ENCODE peak calls at places on chromosomes 11 and 22, in seven cellular contexts. One of them, this sample, is unnamed.

GRCh38 chr11:125797641-125798040 is 9.7 kb downstream of the PATE3 start:
- DNase-seq in T-helper 2 cell: no peak
- DNase-seq in cardiac fibroblast: no peak
- DNase-seq in AG08396: no peak
- DNase-seq in NCI-H524: no peak
- DNase-seq in Daoy: no peak
- DNase-seq in stimulated activated CD4-positive, alpha-beta T cell treated with anti-CD3 and anti-CD28 coated beads, Interleukin-4, amount 100 ng/mL, for 48 hours: no peak
- DNase-seq in this sample: no peak

GRCh38 chr11:62958547-62959071 is 26.2 kb downstream of the SLC22A6 start:
- DNase-seq in AG08396: no peak
- DNase-seq in Daoy: peak; percentile 41
- DNase-seq in stimulated activated CD4-positive, alpha-beta T cell treated with anti-CD3 and anti-CD28 coated beads, Interleukin-4, amount 100 ng/mL, for 48 hours: no peak
- DNase-seq in T-helper 2 cell: no peak
- DNase-seq in NCI-H524: no peak
- DNase-seq in cardiac fibroblast: peak; percentile 17
- DNase-seq in this sample: no peak

GRCh38 chr11:91396243-91397133 is 828.1 kb upstream of the FAT3 start:
- DNase-seq in AG08396: no peak
- DNase-seq in Daoy: peak; percentile 17
- DNase-seq in stimulated activated CD4-positive, alpha-beta T cell treated with anti-CD3 and anti-CD28 coated beads, Interleukin-4, amount 100 ng/mL, for 48 hours: no peak
- DNase-seq in NCI-H524: no peak
- DNase-seq in T-helper 2 cell: no peak
- DNase-seq in cardiac fibroblast: peak; percentile 1
- DNase-seq in this sample: no peak

GRCh38 chr11:9060700-9061111 is 30.7 kb downstream of the SCUBE2 start:
- DNase-seq in Daoy: no peak
- DNase-seq in NCI-H524: peak; percentile 5
- DNase-seq in cardiac fibroblast: peak; percentile 9
- DNase-seq in AG08396: no peak
- DNase-seq in stimulated activated CD4-positive, alpha-beta T cell treated with anti-CD3 and anti-CD28 coated beads, Interleukin-4, amount 100 ng/mL, for 48 hours: peak; percentile 60
- DNase-seq in T-helper 2 cell: peak; percentile 38
- DNase-seq in this sample: no peak

GRCh38 chr11:103112364-103112763 is 3.1 kb downstream of the DYNC2H1 start:
- DNase-seq in stimulated activated CD4-positive, alpha-beta T cell treated with anti-CD3 and anti-CD28 coated beads, Interleukin-4, amount 100 ng/mL, for 48 hours: no peak
- DNase-seq in AG08396: no peak
- DNase-seq in cardiac fibroblast: peak; percentile 5
- DNase-seq in T-helper 2 cell: no peak
- DNase-seq in Daoy: no peak
- DNase-seq in NCI-H524: no peak
- DNase-seq in this sample: no peak

GRCh38 chr11:6201486-6201885 is 2.5 kb downstream of the OR52W1 start:
- DNase-seq in NCI-H524: no peak
- DNase-seq in Daoy: no peak
- DNase-seq in cardiac fibroblast: peak; percentile 13
- DNase-seq in AG08396: no peak
- DNase-seq in T-helper 2 cell: no peak
- DNase-seq in stimulated activated CD4-positive, alpha-beta T cell treated with anti-CD3 and anti-CD28 coated beads, Interleukin-4, amount 100 ng/mL, for 48 hours: no peak
- DNase-seq in this sample: no peak

GRCh38 chr11:129380413-129380812 is 4.8 kb downstream of the BARX2 start:
- DNase-seq in stimulated activated CD4-positive, alpha-beta T cell treated with anti-CD3 and anti-CD28 coated beads, Interleukin-4, amount 100 ng/mL, for 48 hours: no peak
- DNase-seq in T-helper 2 cell: no peak
- DNase-seq in Daoy: no peak
- DNase-seq in cardiac fibroblast: no peak
- DNase-seq in NCI-H524: no peak
- DNase-seq in AG08396: no peak
- DNase-seq in this sample: no peak

GRCh38 chr11:66956689-66957290 is 1.4 kb downstream of the PC start:
- DNase-seq in AG08396: peak; percentile 63
- DNase-seq in cardiac fibroblast: peak; percentile 64
- DNase-seq in Daoy: peak; percentile 64
- DNase-seq in T-helper 2 cell: no peak
- DNase-seq in stimulated activated CD4-positive, alpha-beta T cell treated with anti-CD3 and anti-CD28 coated beads, Interleukin-4, amount 100 ng/mL, for 48 hours: no peak
- DNase-seq in NCI-H524: no peak
- DNase-seq in this sample: peak; percentile 58

GRCh38 chr11:123654566-123655081 is at the start of gene SCN3B:
- DNase-seq in cardiac fibroblast: peak; percentile 56
- DNase-seq in NCI-H524: peak; percentile 79
- DNase-seq in stimulated activated CD4-positive, alpha-beta T cell treated with anti-CD3 and anti-CD28 coated beads, Interleukin-4, amount 100 ng/mL, for 48 hours: peak; percentile 20
- DNase-seq in T-helper 2 cell: no peak
- DNase-seq in Daoy: peak; percentile 85
- DNase-seq in AG08396: peak; percentile 88
- DNase-seq in this sample: peak; percentile 62

GRCh38 chr11:68082478-68082877 is 38.7 kb downstream of the CHKA start:
- DNase-seq in cardiac fibroblast: no peak
- DNase-seq in T-helper 2 cell: no peak
- DNase-seq in stimulated activated CD4-positive, alpha-beta T cell treated with anti-CD3 and anti-CD28 coated beads, Interleukin-4, amount 100 ng/mL, for 48 hours: no peak
- DNase-seq in AG08396: no peak
- DNase-seq in NCI-H524: no peak
- DNase-seq in Daoy: no peak
- DNase-seq in this sample: no peak

GRCh38 chr11:61477734-61478148 is 30.8 kb upstream of the LRRC10B start:
- DNase-seq in AG08396: peak; percentile 70
- DNase-seq in NCI-H524: no peak
- DNase-seq in cardiac fibroblast: peak; percentile 34
- DNase-seq in stimulated activated CD4-positive, alpha-beta T cell treated with anti-CD3 and anti-CD28 coated beads, Interleukin-4, amount 100 ng/mL, for 48 hours: peak; percentile 28
- DNase-seq in T-helper 2 cell: peak; percentile 35
- DNase-seq in Daoy: peak; percentile 33
- DNase-seq in this sample: no peak

GRCh38 chr11:71489311-71490043 is 36.5 kb downstream of the NADSYN1 start:
- DNase-seq in NCI-H524: no peak
- DNase-seq in T-helper 2 cell: peak; percentile 50
- DNase-seq in stimulated activated CD4-positive, alpha-beta T cell treated with anti-CD3 and anti-CD28 coated beads, Interleukin-4, amount 100 ng/mL, for 48 hours: peak; percentile 68
- DNase-seq in Daoy: peak; percentile 89
- DNase-seq in AG08396: no peak
- DNase-seq in cardiac fibroblast: peak; percentile 74
- DNase-seq in this sample: no peak

GRCh38 chr11:12114487-12115033 is 4.2 kb downstream of the MICAL2 start:
- DNase-seq in T-helper 2 cell: no peak
- DNase-seq in stimulated activated CD4-positive, alpha-beta T cell treated with anti-CD3 and anti-CD28 coated beads, Interleukin-4, amount 100 ng/mL, for 48 hours: no peak
- DNase-seq in AG08396: no peak
- DNase-seq in NCI-H524: no peak
- DNase-seq in cardiac fibroblast: peak; percentile 68
- DNase-seq in Daoy: no peak
- DNase-seq in this sample: no peak

GRCh38 chr22:41123151-41123550 is 30.8 kb downstream of the EP300 start:
- DNase-seq in cardiac fibroblast: peak; percentile 36
- DNase-seq in AG08396: no peak
- DNase-seq in NCI-H524: no peak
- DNase-seq in stimulated activated CD4-positive, alpha-beta T cell treated with anti-CD3 and anti-CD28 coated beads, Interleukin-4, amount 100 ng/mL, for 48 hours: no peak
- DNase-seq in Daoy: no peak
- DNase-seq in T-helper 2 cell: no peak
- DNase-seq in this sample: no peak

GRCh38 chr11:7485136-7485853 is at the start of gene OLFML1:
- DNase-seq in cardiac fibroblast: no peak
- DNase-seq in stimulated activated CD4-positive, alpha-beta T cell treated with anti-CD3 and anti-CD28 coated beads, Interleukin-4, amount 100 ng/mL, for 48 hours: no peak
- DNase-seq in T-helper 2 cell: no peak
- DNase-seq in NCI-H524: no peak
- DNase-seq in Daoy: no peak
- DNase-seq in AG08396: peak; percentile 12
- DNase-seq in this sample: no peak

GRCh38 chr11:76443254-76443935 is 1.4 kb upstream of the EMSY start:
- DNase-seq in NCI-H524: no peak
- DNase-seq in AG08396: no peak
- DNase-seq in T-helper 2 cell: no peak
- DNase-seq in cardiac fibroblast: peak; percentile 51
- DNase-seq in Daoy: no peak
- DNase-seq in stimulated activated CD4-positive, alpha-beta T cell treated with anti-CD3 and anti-CD28 coated beads, Interleukin-4, amount 100 ng/mL, for 48 hours: no peak
- DNase-seq in this sample: no peak

GRCh38 chr22:49827853-49828598 is at the start of gene BRD1:
- DNase-seq in AG08396: peak; percentile 88
- DNase-seq in T-helper 2 cell: peak; percentile 37
- DNase-seq in Daoy: peak; percentile 76
- DNase-seq in stimulated activated CD4-positive, alpha-beta T cell treated with anti-CD3 and anti-CD28 coated beads, Interleukin-4, amount 100 ng/mL, for 48 hours: peak; percentile 47
- DNase-seq in NCI-H524: no peak
- DNase-seq in cardiac fibroblast: peak; percentile 53
- DNase-seq in this sample: no peak

GRCh38 chr22:22342697-22343602 is 98.4 kb downstream of the VPREB1 start:
- DNase-seq in NCI-H524: peak; percentile 40
- DNase-seq in AG08396: peak; percentile 29
- DNase-seq in T-helper 2 cell: peak; percentile 59
- DNase-seq in Daoy: peak; percentile 58
- DNase-seq in stimulated activated CD4-positive, alpha-beta T cell treated with anti-CD3 and anti-CD28 coated beads, Interleukin-4, amount 100 ng/mL, for 48 hours: peak; percentile 55
- DNase-seq in cardiac fibroblast: peak; percentile 29
- DNase-seq in this sample: no peak

GRCh38 chr11:57647368-57647767 is 2.3 kb downstream of the YPEL4 start:
- DNase-seq in cardiac fibroblast: peak; percentile 13
- DNase-seq in NCI-H524: no peak
- DNase-seq in T-helper 2 cell: no peak
- DNase-seq in Daoy: peak; percentile 19
- DNase-seq in stimulated activated CD4-positive, alpha-beta T cell treated with anti-CD3 and anti-CD28 coated beads, Interleukin-4, amount 100 ng/mL, for 48 hours: no peak
- DNase-seq in AG08396: no peak
- DNase-seq in this sample: no peak

GRCh38 chr11:75481602-75482309 is 44.0 kb downstream of the GDPD5 start:
- DNase-seq in cardiac fibroblast: no peak
- DNase-seq in stimulated activated CD4-positive, alpha-beta T cell treated with anti-CD3 and anti-CD28 coated beads, Interleukin-4, amount 100 ng/mL, for 48 hours: no peak
- DNase-seq in Daoy: no peak
- DNase-seq in NCI-H524: no peak
- DNase-seq in T-helper 2 cell: no peak
- DNase-seq in AG08396: no peak
- DNase-seq in this sample: no peak

GRCh38 chr11:61505640-61506155 is 2.9 kb upstream of the LRRC10B start:
- DNase-seq in stimulated activated CD4-positive, alpha-beta T cell treated with anti-CD3 and anti-CD28 coated beads, Interleukin-4, amount 100 ng/mL, for 48 hours: no peak
- DNase-seq in cardiac fibroblast: no peak
- DNase-seq in AG08396: no peak
- DNase-seq in Daoy: peak; percentile 65
- DNase-seq in T-helper 2 cell: no peak
- DNase-seq in NCI-H524: no peak
- DNase-seq in this sample: peak; percentile 61

GRCh38 chr11:19239039-19239438 is 1.7 kb downstream of the E2F8 start:
- DNase-seq in cardiac fibroblast: no peak
- DNase-seq in Daoy: no peak
- DNase-seq in AG08396: no peak
- DNase-seq in T-helper 2 cell: no peak
- DNase-seq in NCI-H524: no peak
- DNase-seq in stimulated activated CD4-positive, alpha-beta T cell treated with anti-CD3 and anti-CD28 coated beads, Interleukin-4, amount 100 ng/mL, for 48 hours: no peak
- DNase-seq in this sample: no peak

GRCh38 chr22:32900856-32901255 is 99.4 kb downstream of the TIMP3 start:
- DNase-seq in T-helper 2 cell: no peak
- DNase-seq in AG08396: no peak
- DNase-seq in stimulated activated CD4-positive, alpha-beta T cell treated with anti-CD3 and anti-CD28 coated beads, Interleukin-4, amount 100 ng/mL, for 48 hours: no peak
- DNase-seq in NCI-H524: no peak
- DNase-seq in Daoy: no peak
- DNase-seq in cardiac fibroblast: no peak
- DNase-seq in this sample: no peak

GRCh38 chr11:66032962-66033735 is 6.9 kb upstream of the CATSPER1 start:
- DNase-seq in AG08396: no peak
- DNase-seq in stimulated activated CD4-positive, alpha-beta T cell treated with anti-CD3 and anti-CD28 coated beads, Interleukin-4, amount 100 ng/mL, for 48 hours: no peak
- DNase-seq in NCI-H524: no peak
- DNase-seq in T-helper 2 cell: no peak
- DNase-seq in Daoy: no peak
- DNase-seq in cardiac fibroblast: no peak
- DNase-seq in this sample: no peak

GRCh38 chr11:12389676-12390075 is 12.3 kb downstream of the PARVA start:
- DNase-seq in stimulated activated CD4-positive, alpha-beta T cell treated with anti-CD3 and anti-CD28 coated beads, Interleukin-4, amount 100 ng/mL, for 48 hours: no peak
- DNase-seq in NCI-H524: no peak
- DNase-seq in Daoy: no peak
- DNase-seq in T-helper 2 cell: no peak
- DNase-seq in cardiac fibroblast: peak; percentile 36
- DNase-seq in AG08396: no peak
- DNase-seq in this sample: no peak

GRCh38 chr11:62721994-62722393 is 5.3 kb downstream of the HNRNPUL2 start:
- DNase-seq in AG08396: no peak
- DNase-seq in cardiac fibroblast: peak; percentile 44
- DNase-seq in NCI-H524: no peak
- DNase-seq in T-helper 2 cell: no peak
- DNase-seq in Daoy: no peak
- DNase-seq in stimulated activated CD4-positive, alpha-beta T cell treated with anti-CD3 and anti-CD28 coated beads, Interleukin-4, amount 100 ng/mL, for 48 hours: no peak
- DNase-seq in this sample: no peak

GRCh38 chr22:50684986-50685385 is 12.4 kb downstream of the SHANK3 start:
- DNase-seq in T-helper 2 cell: no peak
- DNase-seq in Daoy: peak; percentile 66
- DNase-seq in AG08396: peak; percentile 64
- DNase-seq in NCI-H524: no peak
- DNase-seq in cardiac fibroblast: peak; percentile 28
- DNase-seq in stimulated activated CD4-positive, alpha-beta T cell treated with anti-CD3 and anti-CD28 coated beads, Interleukin-4, amount 100 ng/mL, for 48 hours: no peak
- DNase-seq in this sample: no peak

GRCh38 chr22:46684706-46685105 is 53.3 kb downstream of the CERK start:
- DNase-seq in Daoy: no peak
- DNase-seq in NCI-H524: no peak
- DNase-seq in T-helper 2 cell: no peak
- DNase-seq in cardiac fibroblast: no peak
- DNase-seq in AG08396: no peak
- DNase-seq in stimulated activated CD4-positive, alpha-beta T cell treated with anti-CD3 and anti-CD28 coated beads, Interleukin-4, amount 100 ng/mL, for 48 hours: no peak
- DNase-seq in this sample: no peak

GRCh38 chr11:68373189-68373809 is 60.9 kb downstream of the LRP5 start:
- DNase-seq in T-helper 2 cell: no peak
- DNase-seq in stimulated activated CD4-positive, alpha-beta T cell treated with anti-CD3 and anti-CD28 coated beads, Interleukin-4, amount 100 ng/mL, for 48 hours: no peak
- DNase-seq in cardiac fibroblast: no peak
- DNase-seq in Daoy: no peak
- DNase-seq in NCI-H524: peak; percentile 6
- DNase-seq in AG08396: peak; percentile 81
- DNase-seq in this sample: peak; percentile 27

GRCh38 chr11:35711173-35711910 is 48.8 kb downstream of the TRIM44 start:
- DNase-seq in cardiac fibroblast: no peak
- DNase-seq in T-helper 2 cell: no peak
- DNase-seq in AG08396: no peak
- DNase-seq in NCI-H524: no peak
- DNase-seq in stimulated activated CD4-positive, alpha-beta T cell treated with anti-CD3 and anti-CD28 coated beads, Interleukin-4, amount 100 ng/mL, for 48 hours: no peak
- DNase-seq in Daoy: no peak
- DNase-seq in this sample: no peak

GRCh38 chr22:26848244-26848920 is 191.0 kb downstream of the MIAT start:
- DNase-seq in T-helper 2 cell: no peak
- DNase-seq in NCI-H524: no peak
- DNase-seq in Daoy: peak; percentile 83
- DNase-seq in cardiac fibroblast: peak; percentile 73
- DNase-seq in AG08396: no peak
- DNase-seq in stimulated activated CD4-positive, alpha-beta T cell treated with anti-CD3 and anti-CD28 coated beads, Interleukin-4, amount 100 ng/mL, for 48 hours: no peak
- DNase-seq in this sample: no peak

GRCh38 chr22:46612904-46613605 is 7.1 kb upstream of the GRAMD4 start:
- DNase-seq in cardiac fibroblast: no peak
- DNase-seq in AG08396: no peak
- DNase-seq in NCI-H524: no peak
- DNase-seq in T-helper 2 cell: no peak
- DNase-seq in stimulated activated CD4-positive, alpha-beta T cell treated with anti-CD3 and anti-CD28 coated beads, Interleukin-4, amount 100 ng/mL, for 48 hours: peak; percentile 23
- DNase-seq in Daoy: no peak
- DNase-seq in this sample: no peak

GRCh38 chr11:79363261-79363660 is 77.6 kb downstream of the TENM4 start:
- DNase-seq in NCI-H524: no peak
- DNase-seq in stimulated activated CD4-positive, alpha-beta T cell treated with anti-CD3 and anti-CD28 coated beads, Interleukin-4, amount 100 ng/mL, for 48 hours: no peak
- DNase-seq in AG08396: no peak
- DNase-seq in cardiac fibroblast: no peak
- DNase-seq in Daoy: no peak
- DNase-seq in T-helper 2 cell: no peak
- DNase-seq in this sample: no peak

GRCh38 chr11:58923300-58923788 is 15.9 kb upstream of the GLYATL1 start:
- DNase-seq in Daoy: peak; percentile 66
- DNase-seq in cardiac fibroblast: peak; percentile 57
- DNase-seq in NCI-H524: no peak
- DNase-seq in T-helper 2 cell: no peak
- DNase-seq in AG08396: peak; percentile 27
- DNase-seq in stimulated activated CD4-positive, alpha-beta T cell treated with anti-CD3 and anti-CD28 coated beads, Interleukin-4, amount 100 ng/mL, for 48 hours: no peak
- DNase-seq in this sample: peak; percentile 22